ENCODE peak calls at places on chromosomes 1 and 21, in four cellular contexts. F is breast epithelium, E is endothelial cell of umbilical vein, C is prostate gland. L is an unnamed sample. For H3K27me3, the result is how much of the 10 kb centered on the place peaks cover.

GRCh38 chr1:18724001-18724411 is 93.4 kb downstream of the PAX7 start:
- DNase-seq in F (no peak), E (no peak), C (no peak), L (no peak)

GRCh38 chr1:30319765-30320580 is 403.4 kb downstream of the MATN1 start:
- DNase-seq in F (no peak), E (no peak), C (no peak), L (no peak)

GRCh38 chr1:51733793-51734522 is 117.1 kb downstream of the OSBPL9 start:
- DNase-seq in F (no peak), E (no peak), C (no peak), L (no peak)

GRCh38 chr1:33036051-33036525 is 595 bp downstream of the AK2 start:
- DNase-seq in F (no peak), E (peak), C (no peak), L (no peak)

GRCh38 chr1:148379697-148380096 is 103.4 kb downstream of the PPIAL4G start:
- DNase-seq in F (no peak), E (no peak), C (no peak), L (no peak)

GRCh38 chr21:45261093-45261492 is 26.6 kb downstream of the POFUT2 start:
- DNase-seq in F (no peak), E (no peak), C (no peak), L (peak)

GRCh38 chr1:74812180-74812541 is 79.2 kb downstream of the TYW3 start:
- DNase-seq in F (no peak), E (no peak), C (no peak), L (no peak)

GRCh38 chr1:39098569-39099250 is 72.6 kb downstream of the NDUFS5 start:
- DNase-seq in F (peak), E (peak), C (peak), L (no peak)

GRCh38 chr21:42081138-42081537 is 10.0 kb downstream of the UMODL1 start:
- DNase-seq in F (no peak), E (no peak), C (no peak), L (no peak)

GRCh38 chr1:173888749-173889148 is 20.6 kb downstream of the ZBTB37 start:
- DNase-seq in F (no peak), E (no peak), C (no peak), L (no peak)

GRCh38 chr1:230278871-230279582 is 147.1 kb downstream of the PGBD5 start:
- DNase-seq in F (no peak), E (no peak), C (no peak), L (no peak)

GRCh38 chr21:44414291-44415072 is 40.8 kb upstream of the LRRC3 start:
- DNase-seq in F (no peak), E (no peak), C (no peak), L (no peak)

GRCh38 chr21:32728455-32729237 is 833 bp upstream of the SYNJ1 start:
- DNase-seq in F (no peak), E (no peak), C (no peak), L (no peak)

GRCh38 chr1:120133228-120133927 is 42.9 kb downstream of the SEC22B start:
- DNase-seq in F (no peak), E (no peak), C (no peak), L (no peak)

GRCh38 chr1:118100686-118101300 is 84.2 kb downstream of the SPAG17 start:
- DNase-seq in F (no peak), E (no peak), C (peak), L (no peak)

GRCh38 chr1:6359568-6360496 is 33.7 kb downstream of the ACOT7 start:
- DNase-seq in F (peak), E (peak), C (peak), L (no peak)

GRCh38 chr1:248831842-248832241 is 6.1 kb upstream of the SH3BP5L start:
- DNase-seq in F (no peak), E (no peak), C (no peak), L (no peak)
- H3K27me3 ChIP-seq in F (under half), E (under half), C (under half), L (under half)

GRCh38 chr1:116435806-116436486 is 62.9 kb downstream of the ATP1A1 start:
- DNase-seq in F (no peak), E (no peak), C (no peak), L (no peak)

GRCh38 chr1:116432655-116433282 is 59.7 kb downstream of the ATP1A1 start:
- DNase-seq in F (no peak), E (no peak), C (no peak), L (peak)

GRCh38 chr1:116431870-116432500 is 58.9 kb downstream of the ATP1A1 start:
- DNase-seq in F (no peak), E (no peak), C (no peak), L (peak)

GRCh38 chr1:116434849-116435248 is 61.8 kb downstream of the ATP1A1 start:
- DNase-seq in F (no peak), E (no peak), C (no peak), L (no peak)

GRCh38 chr1:116433283-116434257 is 60.5 kb downstream of the ATP1A1 start:
- DNase-seq in F (peak), E (no peak), C (peak), L (peak)
- TF ChIP-seq POLR2AphosphoS5 in F (peak), E (no peak), C (peak), L (no peak)

DNA sequence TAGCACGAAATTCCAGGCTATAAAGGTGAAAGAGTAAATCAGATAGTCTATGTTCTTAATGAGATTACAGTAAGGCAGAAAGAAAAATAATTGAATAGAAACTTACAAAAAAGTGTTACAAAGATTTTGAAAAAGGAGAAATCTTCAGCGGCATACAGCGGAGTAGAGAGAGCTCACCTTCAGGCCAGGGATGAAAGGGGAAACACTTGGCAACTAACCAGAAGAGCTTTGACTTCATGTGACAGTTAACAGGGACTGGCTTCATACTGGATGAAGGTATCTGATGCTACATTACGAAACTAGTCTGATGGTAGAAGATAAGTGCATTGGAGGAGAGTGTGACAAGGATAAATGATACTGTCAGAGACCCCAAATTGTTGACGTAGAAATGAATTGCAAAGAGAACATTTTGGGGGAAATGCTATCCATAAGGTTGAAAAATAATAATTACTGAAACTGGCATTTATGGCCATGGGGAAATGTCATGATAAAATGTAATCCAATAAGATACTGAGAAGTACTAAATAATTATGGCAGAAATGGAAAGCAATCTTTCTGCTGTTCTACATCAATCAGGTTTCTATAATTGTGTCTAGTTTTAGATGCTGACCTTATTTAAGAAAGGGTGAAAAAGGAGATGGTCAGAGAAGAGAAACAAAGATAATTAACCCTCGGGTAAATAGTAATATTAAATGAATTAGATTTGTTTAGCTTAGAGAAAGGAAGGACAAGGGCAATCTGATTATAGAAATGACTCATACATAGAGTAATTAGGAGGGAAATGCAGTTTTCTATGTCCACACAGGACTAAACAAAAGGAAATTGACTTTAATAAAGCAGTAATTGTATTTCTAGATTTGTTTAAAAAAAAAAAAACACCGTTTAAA is 808.7 kb downstream of the NCAM2 start:
- DNase-seq in F (no peak), E (no peak), C (no peak), L (no peak)
- H3K27me3 ChIP-seq in F (under half), E (under half), C (under half), L (under half)

DNA sequence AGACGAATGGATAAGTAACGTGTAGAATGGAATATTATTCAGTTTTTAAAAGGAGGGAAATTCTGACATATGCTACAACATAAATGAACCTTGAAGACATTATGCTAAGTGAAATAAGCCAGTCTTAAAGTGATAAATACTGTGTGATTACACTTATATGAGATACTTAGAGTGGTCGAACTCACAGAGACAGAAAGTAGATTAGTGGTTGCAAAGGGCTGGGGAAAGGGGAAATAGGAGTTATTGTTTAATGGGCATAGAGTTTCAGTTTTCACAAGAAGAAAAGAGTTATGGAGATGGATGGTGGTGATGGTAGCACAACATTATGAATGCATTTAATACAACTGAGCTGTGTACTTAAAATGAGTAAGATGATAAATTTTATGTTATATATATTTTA is 14.7 kb upstream of the AHCYL1 start:
- DNase-seq in F (no peak), E (no peak), C (no peak), L (no peak)
- TF ChIP-seq POLR2AphosphoS5 in F (no peak), E (no peak), C (no peak), L (no peak)